ENCODE peak calls at places on chromosomes 12 and 14, in nine cellular contexts. Q is GM18507; R is body of pancreas; I is T-helper 9 cell; N is astrocyte of the cerebellum; S is sciatic nerve; T is activated CD4-positive, alpha-beta T cell treated with anti-CD3 and anti-CD28 coated beads for 36 hours; K is activated gamma-delta T cell treated with Interleukin-2 at 50 U/mL for 16 hours; M is EL. Z is an unnamed sample.

GRCh38 chr12:120532701-120533238 is 1.4 kb upstream of the RNF10 start:
- DNase-seq in T (no peak), N (no peak), S (no peak), R (no peak), K (no peak), M (no peak), I (no peak), Q (no peak), Z (no peak)

GRCh38 chr12:92593734-92594402 is 108.9 kb upstream of the PLEKHG7 start:
- DNase-seq in K (peak; percentile 74), M (peak; percentile 93), T (peak; percentile 83), Q (peak; percentile 68), R (peak; percentile 13), S (no peak), N (no peak), I (peak; percentile 62), Z (peak; percentile 93)

GRCh38 chr12:91139981-91140659 is 28.8 kb upstream of the LUM start:
- DNase-seq in I (no peak), N (peak; percentile 76), T (no peak), K (no peak), Q (no peak), R (no peak), S (no peak), M (peak; percentile 88), Z (no peak)

GRCh38 chr14:52877628-52878027 is 73.2 kb downstream of the FERMT2 start:
- DNase-seq in S (no peak), I (no peak), T (no peak), R (no peak), K (no peak), N (peak; percentile 26), Q (no peak), M (peak; percentile 29), Z (no peak)

GRCh38 chr12:121090576-121091125 is 42.0 kb upstream of the P2RX7 start:
- DNase-seq in S (no peak), R (no peak), Q (no peak), T (no peak), K (no peak), N (no peak), M (no peak), I (no peak), Z (no peak)

GRCh38 chr14:52422650-52423356 is 108.7 kb downstream of the PTGER2 start:
- DNase-seq in Q (no peak), S (no peak), I (no peak), M (no peak), N (no peak), T (no peak), K (no peak), R (no peak), Z (no peak)

GRCh38 chr14:24789277-24789832 is 155.4 kb upstream of the GZMB start:
- DNase-seq in N (no peak), Q (no peak), K (no peak), R (no peak), I (no peak), M (no peak), T (no peak), S (no peak), Z (no peak)

GRCh38 chr12:18690653-18691052 is 47.2 kb downstream of the PLCZ1 start:
- DNase-seq in M (peak; percentile 91), S (no peak), N (no peak), I (no peak), T (no peak), R (no peak), K (no peak), Q (no peak), Z (no peak)

GRCh38 chr14:24279301-24280186 is 8.1 kb upstream of the RABGGTA start:
- DNase-seq in M (peak; percentile 19), S (no peak), N (no peak), Q (no peak), I (no peak), K (no peak), R (peak; percentile 69), T (peak; percentile 80), Z (peak; percentile 38)

GRCh38 chr14:68624541-68625220 is 168.2 kb downstream of the ZFP36L1 start:
- DNase-seq in K (no peak), N (no peak), S (no peak), Q (no peak), R (no peak), M (no peak), I (no peak), T (no peak), Z (no peak)

GRCh38 chr12:96445743-96446655 is 43.4 kb upstream of the CFAP54 start:
- DNase-seq in S (no peak), T (peak; percentile 64), R (no peak), N (no peak), K (peak; percentile 56), I (peak; percentile 18), M (peak; percentile 94), Q (no peak), Z (peak; percentile 31)

GRCh38 chr12:76144253-76144564 is 59.7 kb upstream of the NAP1L1 start:
- DNase-seq in K (peak; percentile 5), R (peak; percentile 9), Q (no peak), S (no peak), N (no peak), T (peak; percentile 38), I (peak; percentile 7), M (peak; percentile 51), Z (no peak)

GRCh38 chr12:19200261-19200660 is 70.7 kb downstream of the PLEKHA5 start:
- DNase-seq in M (peak; percentile 44), N (no peak), R (no peak), T (no peak), K (no peak), Q (no peak), S (no peak), I (no peak), Z (no peak)

Z was measured in AML-193.